ENCODE peak calls at places on chromosomes 5 and 9, in four cellular contexts. One of them, this sample, is unnamed.

GRCh38 chr9:137459601-137460362 is 648 bp upstream of the NSMF start:
- DNase-seq in GM06990: no peak
- DNase-seq in fibroblast of mammary gland: no peak
- DNase-seq in dorsolateral prefrontal cortex: no peak
- DNase-seq in this sample: no peak

GRCh38 chr5:178851951-178852350 is 7.8 kb upstream of the ZNF354B start:
- DNase-seq in GM06990: no peak
- DNase-seq in fibroblast of mammary gland: no peak
- DNase-seq in dorsolateral prefrontal cortex: no peak
- DNase-seq in this sample: no peak

GRCh38 chr9:14018061-14018460 is 295.9 kb downstream of the NFIB start:
- DNase-seq in fibroblast of mammary gland: peak
- DNase-seq in GM06990: no peak
- DNase-seq in dorsolateral prefrontal cortex: no peak
- DNase-seq in this sample: no peak

GRCh38 chr5:82274343-82275266 is 3.5 kb downstream of the RPS23 start:
- DNase-seq in GM06990: peak
- DNase-seq in fibroblast of mammary gland: peak
- DNase-seq in dorsolateral prefrontal cortex: no peak
- DNase-seq in this sample: no peak

GRCh38 chr5:155070781-155071180 is 57.2 kb downstream of the KIF4B start:
- DNase-seq in GM06990: no peak
- DNase-seq in dorsolateral prefrontal cortex: no peak
- DNase-seq in fibroblast of mammary gland: no peak
- DNase-seq in this sample: no peak

GRCh38 chr5:132734687-132735086 is 2.7 kb downstream of the KIF3A start:
- DNase-seq in GM06990: no peak
- DNase-seq in dorsolateral prefrontal cortex: no peak
- DNase-seq in fibroblast of mammary gland: no peak
- DNase-seq in this sample: no peak

GRCh38 chr5:38434981-38435710 is 121.3 kb downstream of the LIFR start:
- DNase-seq in fibroblast of mammary gland: no peak
- DNase-seq in GM06990: no peak
- DNase-seq in dorsolateral prefrontal cortex: no peak
- DNase-seq in this sample: no peak

GRCh38 chr5:139808481-139809330 is 13.1 kb downstream of the PSD2 start:
- DNase-seq in GM06990: peak
- DNase-seq in dorsolateral prefrontal cortex: no peak
- DNase-seq in fibroblast of mammary gland: peak
- DNase-seq in this sample: no peak

GRCh38 chr5:154055225-154055624 is 16.5 kb downstream of the MFAP3 start:
- DNase-seq in GM06990: no peak
- DNase-seq in fibroblast of mammary gland: no peak
- DNase-seq in dorsolateral prefrontal cortex: no peak
- DNase-seq in this sample: no peak

GRCh38 chr9:137025120-137025966 is 2.7 kb downstream of the ABCA2 start:
- DNase-seq in GM06990: no peak
- DNase-seq in fibroblast of mammary gland: no peak
- DNase-seq in dorsolateral prefrontal cortex: peak
- DNase-seq in this sample: peak

GRCh38 chr5:17216974-17217325 is 481 bp upstream of the BASP1 start:
- DNase-seq in GM06990: no peak
- DNase-seq in fibroblast of mammary gland: peak
- DNase-seq in dorsolateral prefrontal cortex: peak
- DNase-seq in this sample: no peak

GRCh38 chr9:13358128-13358527 is 78.6 kb upstream of the MPDZ start:
- DNase-seq in fibroblast of mammary gland: peak
- DNase-seq in dorsolateral prefrontal cortex: no peak
- DNase-seq in GM06990: no peak
- DNase-seq in this sample: no peak

GRCh38 chr5:3047212-3047774 is 295.8 kb upstream of the IRX2 start:
- DNase-seq in fibroblast of mammary gland: no peak
- DNase-seq in GM06990: no peak
- DNase-seq in dorsolateral prefrontal cortex: no peak
- DNase-seq in this sample: no peak

GRCh38 chr5:52743012-52743411 is 44.7 kb upstream of the ITGA1 start:
- DNase-seq in fibroblast of mammary gland: no peak
- DNase-seq in dorsolateral prefrontal cortex: no peak
- DNase-seq in GM06990: no peak
- DNase-seq in this sample: no peak

GRCh38 chr9:242461-243080 is 27.9 kb downstream of the DOCK8 start:
- DNase-seq in dorsolateral prefrontal cortex: no peak
- DNase-seq in fibroblast of mammary gland: no peak
- DNase-seq in GM06990: no peak
- DNase-seq in this sample: no peak

GRCh38 chr9:35313911-35314310 is 152.1 kb downstream of the UNC13B start:
- DNase-seq in dorsolateral prefrontal cortex: no peak
- DNase-seq in fibroblast of mammary gland: peak
- DNase-seq in GM06990: no peak
- DNase-seq in this sample: no peak

GRCh38 chr5:35246411-35246810 is 16.1 kb upstream of the PRLR start:
- DNase-seq in fibroblast of mammary gland: no peak
- DNase-seq in dorsolateral prefrontal cortex: no peak
- DNase-seq in GM06990: no peak
- DNase-seq in this sample: no peak

GRCh38 chr9:79264511-79265448 is 307.0 kb upstream of the TLE4 start:
- DNase-seq in dorsolateral prefrontal cortex: no peak
- DNase-seq in fibroblast of mammary gland: no peak
- DNase-seq in GM06990: no peak
- DNase-seq in this sample: no peak

GRCh38 chr5:137730331-137730730 is 5.6 kb downstream of the KLHL3 start:
- DNase-seq in dorsolateral prefrontal cortex: no peak
- DNase-seq in fibroblast of mammary gland: peak
- DNase-seq in GM06990: no peak
- DNase-seq in this sample: no peak

GRCh38 chr5:1542755-1543154 is 19.0 kb upstream of the LPCAT1 start:
- DNase-seq in GM06990: no peak
- DNase-seq in dorsolateral prefrontal cortex: peak
- DNase-seq in fibroblast of mammary gland: peak
- DNase-seq in this sample: no peak

GRCh38 chr5:14675865-14676300 is 11.4 kb downstream of the OTULIN start:
- DNase-seq in dorsolateral prefrontal cortex: no peak
- DNase-seq in fibroblast of mammary gland: no peak
- DNase-seq in GM06990: peak
- DNase-seq in this sample: no peak
- H3K4me3 ChIP-seq in dorsolateral prefrontal cortex: no peak
- H3K4me3 ChIP-seq in fibroblast of mammary gland: no peak
- H3K4me3 ChIP-seq in GM06990: peak
- H3K4me3 ChIP-seq in this sample: no peak

GRCh38 chr5:172186114-172186695 is 1.8 kb downstream of the STK10 start:
- DNase-seq in dorsolateral prefrontal cortex: no peak
- DNase-seq in GM06990: no peak
- DNase-seq in fibroblast of mammary gland: no peak
- DNase-seq in this sample: no peak
- H3K4me3 ChIP-seq in dorsolateral prefrontal cortex: peak
- H3K4me3 ChIP-seq in GM06990: peak
- H3K4me3 ChIP-seq in fibroblast of mammary gland: peak
- H3K4me3 ChIP-seq in this sample: peak

GRCh38 chr5:141508440-141508807 is 19.5 kb downstream of the PCDHGC5 start:
- DNase-seq in fibroblast of mammary gland: peak
- DNase-seq in dorsolateral prefrontal cortex: no peak
- DNase-seq in GM06990: peak
- DNase-seq in this sample: no peak

GRCh38 chr5:141510160-141510559 is 21.3 kb downstream of the PCDHGC5 start:
- DNase-seq in fibroblast of mammary gland: no peak
- DNase-seq in GM06990: peak
- DNase-seq in dorsolateral prefrontal cortex: no peak
- DNase-seq in this sample: no peak

GRCh38 chr5:141507387-141508091 is 18.7 kb downstream of the PCDHGC5 start:
- DNase-seq in GM06990: peak
- DNase-seq in dorsolateral prefrontal cortex: no peak
- DNase-seq in fibroblast of mammary gland: peak
- DNase-seq in this sample: no peak

GRCh38 chr5:141510850-141511718 is 22.2 kb downstream of the PCDHGC5 start:
- DNase-seq in dorsolateral prefrontal cortex: peak
- DNase-seq in GM06990: peak
- DNase-seq in fibroblast of mammary gland: no peak
- DNase-seq in this sample: no peak

DNA sequence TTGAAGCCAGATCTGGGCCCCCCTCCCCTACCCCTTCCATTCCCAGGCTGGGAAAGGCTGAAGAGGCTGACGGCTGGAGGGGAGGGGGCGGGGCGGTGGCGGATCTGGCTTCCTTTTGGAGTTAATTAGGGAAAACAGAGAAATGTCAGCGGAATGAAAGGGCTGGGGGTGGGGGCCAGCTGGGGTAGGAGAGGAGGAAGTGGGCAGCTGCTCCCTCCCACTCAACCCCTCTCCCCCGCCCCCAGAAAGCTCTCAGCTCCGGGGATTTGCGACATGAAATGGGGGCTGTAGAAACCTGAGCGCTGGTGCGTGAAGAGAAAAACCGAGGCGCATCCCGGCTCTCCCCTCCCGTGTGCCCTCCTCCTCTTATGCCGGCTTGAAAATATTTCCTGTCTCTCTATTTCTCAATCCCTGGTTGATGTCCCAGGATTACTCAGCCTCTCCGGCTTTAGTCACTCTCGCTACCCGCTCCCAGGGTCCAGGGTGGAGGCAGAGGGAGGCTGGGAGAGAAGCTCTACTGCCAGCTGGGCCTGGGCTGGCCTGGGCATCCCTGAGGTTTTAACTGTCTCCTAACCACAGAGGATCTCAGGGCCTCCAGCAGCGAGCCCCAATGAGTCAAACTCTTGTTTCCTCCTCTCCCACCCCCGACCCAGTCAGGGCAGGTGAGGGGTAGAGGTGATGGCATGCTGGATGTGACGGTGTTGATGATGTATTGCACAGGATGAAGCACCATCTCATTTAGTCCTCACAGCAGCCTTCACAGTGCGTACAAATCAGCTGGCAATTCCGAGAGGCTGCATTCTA is 20.1 kb downstream of the PCDHGC5 start:
- DNase-seq in fibroblast of mammary gland: peak
- DNase-seq in dorsolateral prefrontal cortex: no peak
- DNase-seq in GM06990: peak
- DNase-seq in this sample: peak
- H3K4me3 ChIP-seq in fibroblast of mammary gland: peak
- H3K4me3 ChIP-seq in dorsolateral prefrontal cortex: peak
- H3K4me3 ChIP-seq in GM06990: peak
- H3K4me3 ChIP-seq in this sample: peak

GRCh38 chr9:128703616-128704355 is 1.5 kb downstream of the PKN3 start:
- DNase-seq in fibroblast of mammary gland: no peak
- DNase-seq in dorsolateral prefrontal cortex: no peak
- DNase-seq in GM06990: no peak
- DNase-seq in this sample: no peak
- H3K4me3 ChIP-seq in fibroblast of mammary gland: peak
- H3K4me3 ChIP-seq in dorsolateral prefrontal cortex: peak
- H3K4me3 ChIP-seq in GM06990: peak
- H3K4me3 ChIP-seq in this sample: peak

DNA sequence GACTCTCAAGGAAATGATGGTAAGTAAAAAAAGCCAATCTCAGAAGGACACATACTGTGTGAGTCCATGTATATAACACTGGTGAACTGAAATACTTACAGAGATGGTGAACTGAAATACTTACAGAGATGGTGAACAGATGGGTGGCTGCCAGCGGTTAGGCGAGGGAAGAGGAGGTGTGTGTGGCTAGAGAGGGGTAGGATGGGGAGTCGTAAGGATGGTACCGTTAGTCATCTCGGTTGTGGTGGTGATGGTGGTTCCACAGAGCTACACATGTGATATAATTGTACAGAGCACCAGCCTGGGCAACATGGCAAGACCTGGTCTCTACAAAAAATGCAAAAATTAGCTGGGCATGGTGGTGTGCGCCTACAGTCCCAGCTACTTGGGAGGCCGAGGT is 113.6 kb upstream of the RAPGEF1 start:
- DNase-seq in GM06990: no peak
- DNase-seq in fibroblast of mammary gland: no peak
- DNase-seq in dorsolateral prefrontal cortex: no peak
- DNase-seq in this sample: no peak
- H3K4me3 ChIP-seq in GM06990: no peak
- H3K4me3 ChIP-seq in fibroblast of mammary gland: no peak
- H3K4me3 ChIP-seq in dorsolateral prefrontal cortex: no peak
- H3K4me3 ChIP-seq in this sample: no peak